ENCODE peak calls at places on chromosomes 2 and 18, in ten cellular contexts. A is type B pancreatic cell, Q is A172, L is left ventricle myocardium inferior, R is GM23338, M is NCI-H1930, V is foreskin fibroblast, Z is cardiac fibroblast, T is uterus, N is dorsolateral prefrontal cortex. B is an unnamed sample.

GRCh38 chr2:176508984-176509383 is 239.7 kb downstream of the MTX2 start:
- DNase-seq in M (no peak), A (no peak), Z (no peak), V (no peak), L (no peak), T (no peak), N (no peak), R (no peak), Q (no peak), B (no peak)

GRCh38 chr2:178419123-178419522 is 31.9 kb downstream of the PRKRA start:
- DNase-seq in Z (peak), T (no peak), M (no peak), A (no peak), N (no peak), R (no peak), Q (no peak), L (no peak), V (peak), B (no peak)

GRCh38 chr2:201432551-201433388 is 18.5 kb downstream of the TRAK2 start:
- DNase-seq in A (no peak), Z (peak), M (no peak), Q (peak), T (peak), N (no peak), L (no peak), V (peak), R (peak), B (peak)

GRCh38 chr18:13445241-13445897 is 226.8 kb downstream of the LDLRAD4 start:
- DNase-seq in Z (no peak), V (no peak), L (no peak), Q (no peak), A (no peak), M (no peak), R (no peak), N (no peak), T (no peak), B (no peak)

GRCh38 chr2:85255456-85255812 is 72.4 kb downstream of the TGOLN2 start:
- DNase-seq in L (no peak), N (no peak), A (no peak), R (peak), Z (no peak), V (no peak), M (no peak), Q (no peak), T (no peak), B (no peak)

GRCh38 chr2:216001201-216001600 is 12.2 kb downstream of the MREG start:
- DNase-seq in V (no peak), T (no peak), A (no peak), Z (no peak), L (no peak), M (no peak), N (no peak), Q (no peak), R (no peak), B (no peak)

GRCh38 chr2:223590964-223591363 is 11.2 kb downstream of the SCG2 start:
- DNase-seq in A (no peak), L (no peak), V (peak), Q (peak), N (no peak), Z (no peak), M (no peak), R (no peak), T (no peak), B (no peak)

GRCh38 chr2:74206180-74206688 is 7.8 kb downstream of the MTHFD2 start:
- DNase-seq in N (no peak), R (no peak), M (no peak), V (peak), Z (peak), Q (peak), L (no peak), A (no peak), T (no peak), B (no peak)

GRCh38 chr2:83081835-83082522 is 1377.1 kb downstream of the SUCLG1 start:
- DNase-seq in M (peak), A (no peak), L (no peak), T (peak), Z (peak), N (no peak), R (no peak), Q (peak), V (peak), B (no peak)

GRCh38 chr2:108614043-108614435 is 79.8 kb downstream of the LIMS1 start:
- DNase-seq in T (no peak), V (no peak), Q (no peak), A (no peak), N (no peak), M (no peak), R (no peak), Z (no peak), L (no peak), B (no peak)

GRCh38 chr2:117057021-117057420 is 757.5 kb upstream of the DDX18 start:
- DNase-seq in R (no peak), M (no peak), Q (no peak), L (no peak), N (no peak), Z (no peak), V (no peak), A (no peak), T (no peak), B (no peak)

GRCh38 chr18:30280861-30281470 is 761.6 kb downstream of the DSC3 start:
- DNase-seq in Q (peak), N (no peak), L (no peak), V (peak), Z (peak), T (no peak), A (no peak), R (peak), M (peak), B (no peak)

GRCh38 chr2:240911641-240912265 is 5.6 kb downstream of the CROCC2 start:
- DNase-seq in L (no peak), M (no peak), T (no peak), A (no peak), R (no peak), Q (peak), N (no peak), V (peak), Z (peak), B (no peak)

GRCh38 chr2:57906152-57906732 is 140.4 kb upstream of the VRK2 start:
- DNase-seq in M (no peak), L (no peak), R (peak), A (no peak), T (no peak), N (no peak), Q (peak), V (peak), Z (peak), B (no peak)

GRCh38 chr2:181235683-181236459 is 221.3 kb upstream of the ITGA4 start:
- DNase-seq in A (no peak), R (no peak), Q (no peak), T (no peak), M (no peak), Z (no peak), N (no peak), L (no peak), V (no peak), B (no peak)

GRCh38 chr18:8996771-8997432 is 105.6 kb upstream of the NDUFV2 start:
- DNase-seq in R (no peak), A (no peak), T (no peak), Z (peak), V (peak), M (no peak), L (no peak), N (no peak), Q (no peak), B (no peak)

GRCh38 chr2:157261199-157261782 is 3.8 kb downstream of the GALNT5 start:
- DNase-seq in L (no peak), R (no peak), T (no peak), V (peak), N (no peak), M (no peak), A (no peak), Z (peak), Q (peak), B (no peak)

GRCh38 chr2:239209806-239210205 is 191.0 kb downstream of the HDAC4 start:
- DNase-seq in Z (no peak), V (no peak), M (no peak), R (no peak), N (no peak), Q (no peak), L (no peak), A (no peak), T (no peak), B (peak)

GRCh38 chr2:182816856-182817255 is 49.6 kb downstream of the FRZB start:
- DNase-seq in L (no peak), Z (no peak), A (no peak), T (no peak), M (no peak), V (peak), Q (no peak), N (no peak), R (no peak), B (no peak)

GRCh38 chr2:195898505-195898904 is 170.1 kb downstream of the DNAH7 start:
- DNase-seq in R (no peak), N (peak), Q (peak), V (peak), T (peak), L (peak), M (no peak), Z (peak), A (no peak), B (peak)

GRCh38 chr18:45221363-45221762 is 393.9 kb upstream of the SLC14A2 start:
- DNase-seq in L (no peak), Z (peak), M (no peak), Q (no peak), V (peak), N (no peak), T (no peak), R (no peak), A (no peak), B (no peak)

GRCh38 chr2:149902104-149902503 is 314.5 kb upstream of the MMADHC start:
- DNase-seq in N (no peak), V (peak), Z (peak), T (no peak), L (no peak), A (no peak), Q (no peak), R (no peak), M (no peak), B (peak)

GRCh38 chr2:10877691-10878111 is 34.0 kb upstream of the KCNF1 start:
- DNase-seq in A (peak), N (no peak), Z (no peak), Q (no peak), T (no peak), R (no peak), L (no peak), V (peak), M (no peak), B (no peak)

GRCh38 chr2:150572961-150573395 is 85.5 kb upstream of the RND3 start:
- DNase-seq in L (no peak), M (no peak), V (no peak), T (no peak), R (no peak), Q (no peak), A (no peak), Z (no peak), N (no peak), B (no peak)

GRCh38 chr2:175030380-175031271 is 25.4 kb upstream of the CHN1 start:
- DNase-seq in Q (peak), M (peak), N (no peak), T (peak), Z (peak), V (peak), A (no peak), R (peak), L (no peak), B (peak)

GRCh38 chr18:2104620-2105462 is 466.5 kb downstream of the METTL4 start:
- DNase-seq in M (no peak), A (no peak), Q (peak), V (peak), R (peak), T (no peak), L (peak), N (peak), Z (peak), B (peak)

GRCh38 chr2:78977661-78978145 is 47.8 kb upstream of the REG3G start:
- DNase-seq in A (no peak), V (no peak), R (no peak), M (no peak), N (no peak), Q (no peak), T (no peak), Z (no peak), L (no peak), B (no peak)

GRCh38 chr2:5365871-5366461 is 326.2 kb upstream of the SOX11 start:
- DNase-seq in L (peak), Z (peak), A (peak), Q (peak), V (no peak), M (no peak), N (peak), R (peak), T (no peak), B (peak)